ENCODE peak calls at places on chromosomes 11 and 22, in eight cellular contexts. B is activated T-helper 1 cell treated with anti-CD3 and anti-CD28 coated beads, Interleukin-12 subunit alpha, Interleukin-12 subunit beta, Interleukin-2, Interleukin-4 antibody, amounts not matched to agents 30 ng/mL and 10 ng/mL and 1 ng/mL, durations not matched to agents 14 hours and 24 hours and 36 hours; H is NCI-H1417; C is GM13977; K is activated naive CD4-positive, alpha-beta T cell; J is Calu3; P is NCI-H748 treated with DMSO at 0.1 percent for 48 hours; O is EH. F is an unnamed sample.

GRCh38 chr11:126359431-126360048 is 4.1 kb downstream of the ST3GAL4 start:
- DNase-seq in B (no peak), H (no peak), C (no peak), K (no peak), J (no peak), P (no peak), O (peak), F (no peak)

GRCh38 chr11:55658608-55659007 is 3.4 kb upstream of the OR4C6 start:
- DNase-seq in B (no peak), H (no peak), C (no peak), K (no peak), J (no peak), P (no peak), O (no peak), F (no peak)

GRCh38 chr11:47551086-47551485 is 1.8 kb downstream of the CELF1 start:
- DNase-seq in B (no peak), H (no peak), C (peak), K (no peak), J (no peak), P (no peak), O (peak), F (no peak)

GRCh38 chr11:102981324-102981910 is 25.9 kb upstream of the MMP13 start:
- DNase-seq in B (no peak), H (no peak), C (no peak), K (no peak), J (no peak), P (no peak), O (no peak), F (no peak)

GRCh38 chr11:1938343-1939005 is 8.7 kb upstream of the MRPL23 start:
- DNase-seq in B (no peak), H (no peak), C (peak), K (no peak), J (no peak), P (no peak), O (no peak), F (no peak)

GRCh38 chr22:19645391-19645790 is 68.9 kb upstream of the SEPTIN5 start:
- DNase-seq in B (no peak), H (no peak), C (no peak), K (no peak), J (no peak), P (no peak), O (no peak), F (no peak)

GRCh38 chr22:45273452-45274075 is 11.2 kb upstream of the UPK3A start:
- DNase-seq in B (no peak), H (no peak), C (no peak), K (no peak), J (peak), P (no peak), O (no peak), F (no peak)

GRCh38 chr11:556175-556699 is 4.3 kb downstream of the LMNTD2 start:
- DNase-seq in B (no peak), H (peak), C (no peak), K (no peak), J (no peak), P (no peak), O (peak), F (no peak)

GRCh38 chr22:47372596-47373385 is 610.3 kb downstream of the TBC1D22A start:
- DNase-seq in B (no peak), H (no peak), C (no peak), K (no peak), J (no peak), P (no peak), O (no peak), F (no peak)

GRCh38 chr11:65611028-65611757 is 2.8 kb downstream of the MAP3K11 start:
- DNase-seq in B (no peak), H (no peak), C (no peak), K (no peak), J (no peak), P (no peak), O (peak), F (no peak)

GRCh38 chr11:119602745-119603373 is 126.1 kb downstream of the NECTIN1 start:
- DNase-seq in B (no peak), H (no peak), C (no peak), K (no peak), J (no peak), P (no peak), O (no peak), F (no peak)

GRCh38 chr11:17598700-17599459 is 51.8 kb downstream of the OTOG start:
- DNase-seq in B (peak), H (peak), C (peak), K (peak), J (peak), P (peak), O (peak), F (peak)

GRCh38 chr11:73760066-73760679 is 701 bp downstream of the RAB6A start:
- DNase-seq in B (no peak), H (peak), C (peak), K (no peak), J (peak), P (no peak), O (peak), F (no peak)

GRCh38 chr22:38870791-38871359 is 1.1 kb downstream of the CBX6 start:
- DNase-seq in B (no peak), H (no peak), C (no peak), K (no peak), J (no peak), P (no peak), O (no peak), F (no peak)

GRCh38 chr22:44399196-44399837 is 86.6 kb upstream of the SHISAL1 start:
- DNase-seq in B (no peak), H (no peak), C (no peak), K (no peak), J (no peak), P (no peak), O (no peak), F (no peak)

GRCh38 chr11:74870485-74870884 is 78.4 kb downstream of the XRRA1 start:
- DNase-seq in B (no peak), H (no peak), C (peak), K (no peak), J (no peak), P (no peak), O (peak), F (no peak)

GRCh38 chr11:111308140-111308539 is 9.8 kb downstream of the POU2AF3 start:
- DNase-seq in B (no peak), H (peak), C (no peak), K (no peak), J (peak), P (peak), O (no peak), F (no peak)

GRCh38 chr11:69008774-69009440 is 4.1 kb downstream of the MRGPRF start:
- DNase-seq in B (no peak), H (no peak), C (no peak), K (no peak), J (peak), P (no peak), O (peak), F (no peak)

GRCh38 chr11:5291207-5291838 is 10.4 kb downstream of the OR51B4 start:
- DNase-seq in B (no peak), H (peak), C (peak), K (no peak), J (peak), P (no peak), O (peak), F (no peak)

GRCh38 chr22:37263966-37264887 is 18.1 kb upstream of the CYTH4 start:
- DNase-seq in B (no peak), H (no peak), C (no peak), K (no peak), J (no peak), P (no peak), O (no peak), F (no peak)